ENCODE peak calls at places on chromosomes 4 and X, in four cellular contexts. K is HCT116, O is H1, T is SK-N-SH. C is an unnamed sample.

GRCh38 chrX:22118161-22118830 is 86.2 kb downstream of the PHEX start:
- DNase-seq in K (no peak), O (no peak), T (no peak), C (peak)

GRCh38 chr4:106541253-106541652 is 172.7 kb upstream of the GIMD1 start:
- DNase-seq in K (no peak), O (no peak), T (no peak), C (no peak)

GRCh38 chrX:42944381-42944998 is 166.5 kb upstream of the PPP1R2C start:
- DNase-seq in K (no peak), O (no peak), T (no peak), C (no peak)

GRCh38 chr4:16257611-16258010 is 31.3 kb upstream of the TAPT1 start:
- DNase-seq in K (no peak), O (no peak), T (no peak), C (no peak)

GRCh38 chr4:97646997-97647396 is 496.3 kb downstream of the STPG2 start:
- DNase-seq in K (no peak), O (no peak), T (no peak), C (no peak)

GRCh38 chr4:60913646-60914045 is 286.5 kb upstream of the ADGRL3 start:
- DNase-seq in K (no peak), O (no peak), T (no peak), C (no peak)

GRCh38 chrX:13570245-13570573 is 808 bp downstream of the EGFL6 start:
- DNase-seq in K (no peak), O (no peak), T (no peak), C (no peak)

GRCh38 chrX:9171841-9172240 is 137.9 kb upstream of the FAM9B start:
- DNase-seq in K (no peak), O (no peak), T (no peak), C (no peak)

GRCh38 chrX:48696301-48697181 is at the start of gene SUV39H1:
- DNase-seq in K (peak), O (no peak), T (peak), C (peak)
- TF ChIP-seq JUND in K (no peak), O (no peak), T (no peak), C (no peak)

GRCh38 chrX:29641461-29641860 is 573.9 kb upstream of the MAGEB2 start:
- DNase-seq in K (no peak), O (no peak), T (no peak), C (no peak)
- TF ChIP-seq JUND in K (no peak), O (no peak), T (no peak), C (no peak)

GRCh38 chrX:109347618-109348017 is 134.3 kb downstream of the GUCY2F start:
- DNase-seq in K (peak), O (no peak), T (no peak), C (no peak)
- TF ChIP-seq JUND in K (no peak), O (no peak), T (peak), C (no peak)

GRCh38 chrX:84221181-84221580 is 33.2 kb upstream of the RPS6KA6 start:
- DNase-seq in K (no peak), O (no peak), T (no peak), C (no peak)

GRCh38 chrX:84219551-84219950 is 31.6 kb upstream of the RPS6KA6 start:
- DNase-seq in K (no peak), O (no peak), T (no peak), C (no peak)

DNA sequence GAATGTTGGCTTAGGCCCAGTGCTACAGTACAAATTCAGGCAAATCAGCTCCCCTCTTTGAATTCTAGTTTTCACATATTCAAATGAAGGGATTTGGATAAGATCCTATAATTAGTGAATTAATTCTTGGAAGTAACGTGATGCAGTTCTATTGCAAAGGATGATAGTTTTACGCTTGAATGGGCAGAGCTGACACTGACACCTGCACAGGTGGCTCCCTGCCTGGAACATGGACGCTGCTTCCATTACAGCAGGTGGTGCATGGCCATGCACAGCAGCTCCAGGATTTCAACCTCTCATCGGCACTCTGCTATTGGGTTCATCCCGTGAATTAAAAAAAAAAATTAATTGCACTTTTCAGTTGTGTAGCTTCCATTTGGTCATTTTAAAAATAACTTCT is 28.4 kb upstream of the RPS6KA6 start:
- DNase-seq in K (no peak), O (no peak), T (no peak), C (no peak)
- TF ChIP-seq JUND in K (no peak), O (no peak), T (no peak), C (no peak)

DNA sequence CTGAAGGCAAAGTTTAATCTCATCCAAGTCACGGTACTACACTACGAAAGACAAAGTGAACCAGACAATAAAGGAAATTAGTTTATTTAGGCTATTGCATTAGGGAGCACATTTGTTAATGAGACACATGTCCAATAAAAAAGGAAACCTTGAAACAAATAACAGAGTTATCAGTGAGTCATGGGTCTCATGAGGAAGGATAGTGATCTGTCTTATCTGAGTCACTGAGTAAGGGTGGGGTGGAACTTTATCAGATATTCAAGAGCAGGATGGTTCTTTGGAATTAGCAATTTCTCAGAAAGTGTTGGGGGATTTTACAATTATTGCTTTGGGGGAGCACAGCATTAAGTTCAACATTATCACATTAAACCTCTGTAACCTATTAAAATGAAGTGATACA is 188.9 kb upstream of the IL1RAPL1 start:
- DNase-seq in K (peak), O (no peak), T (no peak), C (no peak)
- TF ChIP-seq JUND in K (peak), O (no peak), T (no peak), C (no peak)